ENCODE peak calls at places on chromosome 15, in six cellular contexts. S is heart left ventricle, F is body of pancreas, E is Peyer's patch, Y is adipocyte, I is H9. A is an unnamed sample.

GRCh38 chr15:69480932-69481331 is 28.3 kb downstream of the RPLP1 start:
- DNase-seq in S (no peak), F (no peak), E (no peak), Y (no peak), I (no peak), A (no peak)

GRCh38 chr15:40272713-40273056 is 10.2 kb downstream of the ANKRD63 start:
- DNase-seq in S (no peak), F (peak; percentile 63), E (no peak), Y (no peak), I (no peak), A (no peak)

GRCh38 chr15:73947651-73948050 is 21.4 kb downstream of the LOXL1 start:
- DNase-seq in S (no peak), F (no peak), E (no peak), Y (no peak), I (no peak), A (peak; percentile 5)

GRCh38 chr15:74540135-74540760 is 772 bp upstream of the ARID3B start:
- DNase-seq in S (no peak), F (no peak), E (no peak), Y (peak; percentile 33), I (no peak), A (no peak)

GRCh38 chr15:89672221-89673161 is 6.7 kb downstream of the PLIN1 start:
- DNase-seq in S (no peak), F (no peak), E (peak; percentile 37), Y (peak; percentile 67), I (peak; percentile 42), A (no peak)

GRCh38 chr15:34644061-34644460 is 60.6 kb upstream of the GOLGA8B start:
- DNase-seq in S (no peak), F (no peak), E (no peak), Y (peak; percentile 50), I (no peak), A (no peak)

GRCh38 chr15:90680371-90680935 is 36.7 kb upstream of the BLM start:
- DNase-seq in S (no peak), F (no peak), E (no peak), Y (peak; percentile 95), I (no peak), A (no peak)

GRCh38 chr15:88705769-88706165 is 67.0 kb downstream of the ISG20 start:
- DNase-seq in S (no peak), F (no peak), E (peak; percentile 36), Y (no peak), I (no peak), A (no peak)

GRCh38 chr15:60844431-60845174 is 365.7 kb upstream of the ICE2 start:
- DNase-seq in S (no peak), F (no peak), E (peak; percentile 79), Y (no peak), I (no peak), A (no peak)

GRCh38 chr15:65994832-65995231 is 125.5 kb downstream of the RAB11A start:
- DNase-seq in S (no peak), F (no peak), E (no peak), Y (no peak), I (no peak), A (no peak)

GRCh38 chr15:89642106-89642505 is 13.2 kb downstream of the KIF7 start:
- DNase-seq in S (no peak), F (no peak), E (peak; percentile 23), Y (no peak), I (no peak), A (no peak)

GRCh38 chr15:88375234-88375926 is 91.8 kb downstream of the MRPL46 start:
- DNase-seq in S (no peak), F (no peak), E (no peak), Y (peak; percentile 78), I (no peak), A (no peak)

GRCh38 chr15:53836618-53837017 is 77.2 kb upstream of the WDR72 start:
- DNase-seq in S (no peak), F (no peak), E (no peak), Y (no peak), I (no peak), A (no peak)

DNA sequence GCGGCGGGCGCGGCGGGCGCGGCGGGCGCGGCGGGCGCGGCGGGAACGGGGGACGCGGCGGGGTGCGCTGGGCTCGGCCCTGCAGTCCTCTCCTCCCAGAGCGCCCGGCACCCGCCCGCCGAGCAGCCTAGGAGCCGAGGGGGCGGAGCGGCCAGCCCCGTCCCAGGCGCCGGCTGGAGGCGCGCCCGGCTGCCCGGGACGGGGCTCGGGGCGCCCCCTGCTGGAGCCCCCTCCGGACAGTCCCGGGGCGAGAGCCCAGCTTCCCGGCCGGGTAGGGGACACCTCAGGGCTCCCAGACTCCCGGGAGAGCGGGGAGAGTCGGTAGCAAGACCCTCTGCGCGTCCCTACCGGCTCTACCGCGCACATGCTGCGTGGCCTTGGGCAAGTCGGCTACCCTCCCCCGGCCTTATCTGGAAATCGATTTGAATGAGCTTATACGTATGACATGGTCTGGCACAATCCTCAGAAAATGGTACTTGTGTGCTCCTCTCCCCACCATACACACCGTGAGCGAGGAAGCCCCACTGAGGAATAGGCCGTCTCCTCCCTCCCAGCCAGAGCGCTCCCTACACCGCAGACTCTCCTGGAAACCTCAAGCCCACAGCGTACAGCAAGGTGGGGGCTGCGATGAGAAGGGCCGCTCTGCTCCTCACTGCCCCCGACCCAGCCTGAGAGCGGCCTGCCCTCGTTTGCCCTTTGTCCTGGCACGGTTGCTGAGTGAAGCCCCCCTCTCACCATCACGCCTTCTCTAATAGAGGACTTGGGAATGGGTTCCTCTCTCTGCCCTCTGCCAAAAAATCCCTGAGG is at the start of gene DAPK2:
- DNase-seq in S (peak; percentile 82), F (peak; percentile 84), E (peak; percentile 87), Y (peak; percentile 89), I (peak; percentile 77), A (peak; percentile 77)
- H3K4me1 ChIP-seq in S (peaks cover 29% of the 10 kb centered on the region), F (peaks cover 28% of the 10 kb centered on the region), E (peaks cover 13% of the 10 kb centered on the region), Y (peaks cover 27% of the 10 kb centered on the region), I (no peaks in the 10 kb centered on the region), A (peaks cover 62% of the 10 kb centered on the region)

GRCh38 chr15:57061281-57061680 is 142.8 kb downstream of the TCF12 start:
- DNase-seq in S (no peak), F (no peak), E (no peak), Y (no peak), I (no peak), A (no peak)
- H3K4me1 ChIP-seq in S (peaks cover 49% of the 10 kb centered on the region), F (peaks cover 14% of the 10 kb centered on the region), E (no peaks in the 10 kb centered on the region), Y (peaks cover 38% of the 10 kb centered on the region), I (peaks cover 3% of the 10 kb centered on the region), A (peaks cover 62% of the 10 kb centered on the region)

GRCh38 chr15:71151061-71151460 is 35.8 kb downstream of the THSD4 start:
- DNase-seq in S (no peak), F (no peak), E (no peak), Y (no peak), I (no peak), A (no peak)
- H3K4me1 ChIP-seq in S (peaks cover 49% of the 10 kb centered on the region), F (peaks cover 49% of the 10 kb centered on the region), E (no peaks in the 10 kb centered on the region), Y (peaks cover 13% of the 10 kb centered on the region), I (no peaks in the 10 kb centered on the region), A (peaks cover 80% of the 10 kb centered on the region)

GRCh38 chr15:101437618-101438481 is 51.7 kb downstream of the PCSK6 start:
- DNase-seq in S (no peak), F (no peak), E (no peak), Y (no peak), I (no peak), A (no peak)

GRCh38 chr15:101438482-101439284 is 50.8 kb downstream of the PCSK6 start:
- DNase-seq in S (no peak), F (no peak), E (no peak), Y (no peak), I (no peak), A (no peak)

GRCh38 chr15:101437209-101437608 is 52.3 kb downstream of the PCSK6 start:
- DNase-seq in S (no peak), F (no peak), E (no peak), Y (no peak), I (no peak), A (no peak)

GRCh38 chr15:101435761-101436160 is 53.7 kb downstream of the PCSK6 start:
- DNase-seq in S (no peak), F (no peak), E (no peak), Y (no peak), I (no peak), A (no peak)

GRCh38 chr15:101436526-101436925 is 53.0 kb downstream of the PCSK6 start:
- DNase-seq in S (no peak), F (no peak), E (no peak), Y (no peak), I (no peak), A (no peak)
- H3K4me1 ChIP-seq in S (peaks cover 25% of the 10 kb centered on the region), F (peaks cover 19% of the 10 kb centered on the region), E (no peaks in the 10 kb centered on the region), Y (peaks cover 18% of the 10 kb centered on the region), I (peaks cover 3% of the 10 kb centered on the region), A (peaks cover 27% of the 10 kb centered on the region)

GRCh38 chr15:77665530-77666295 is 33.0 kb upstream of the LINGO1 start:
- DNase-seq in S (no peak), F (no peak), E (no peak), Y (no peak), I (no peak), A (no peak)
- H3K4me1 ChIP-seq in S (no peaks in the 10 kb centered on the region), F (no peaks in the 10 kb centered on the region), E (no peaks in the 10 kb centered on the region), Y (no peaks in the 10 kb centered on the region), I (no peaks in the 10 kb centered on the region), A (no peaks in the 10 kb centered on the region)